ENCODE peak calls at places on chromosomes 6 and 20, in seven cellular contexts. R is Panc1, T is HL-60, M is GM12892, L is suprapubic skin, S is HepG2, F is endothelial cell of umbilical vein. B is an unnamed sample.

GRCh38 chr6:167564416-167565250 is 239.7 kb downstream of the TTLL2 start:
- DNase-seq in R (no peak), T (no peak), M (no peak), L (peak), S (no peak), F (no peak), B (peak)

GRCh38 chr6:72646604-72647485 is 25.0 kb downstream of the KCNQ5 start:
- DNase-seq in R (peak), T (no peak), M (no peak), L (no peak), S (no peak), F (no peak), B (no peak)

GRCh38 chr6:167341665-167342655 is 17.1 kb downstream of the TTLL2 start:
- DNase-seq in R (no peak), T (no peak), M (no peak), L (no peak), S (peak), F (no peak), B (no peak)

GRCh38 chr20:42191140-42191860 is 573.1 kb upstream of the CHD6 start:
- DNase-seq in R (no peak), T (no peak), M (no peak), L (no peak), S (no peak), F (no peak), B (no peak)

GRCh38 chr20:14199111-14199510 is 138.3 kb downstream of the FLRT3 start:
- DNase-seq in R (no peak), T (no peak), M (no peak), L (no peak), S (no peak), F (no peak), B (no peak)

GRCh38 chr6:107493158-107494057 is 3.5 kb downstream of the SOBP start:
- DNase-seq in R (no peak), T (no peak), M (no peak), L (no peak), S (peak), F (peak), B (no peak)

GRCh38 chr20:60332523-60332922 is 374.3 kb downstream of the CDH26 start:
- DNase-seq in R (no peak), T (no peak), M (no peak), L (no peak), S (no peak), F (no peak), B (no peak)

GRCh38 chr6:147709396-147710272 is 201.1 kb downstream of the SAMD5 start:
- DNase-seq in R (no peak), T (no peak), M (no peak), L (no peak), S (peak), F (peak), B (no peak)

GRCh38 chr6:23533954-23534725 is 591.9 kb upstream of the NRSN1 start:
- DNase-seq in R (no peak), T (no peak), M (no peak), L (no peak), S (no peak), F (no peak), B (no peak)

GRCh38 chr6:130602151-130602770 is 224.9 kb upstream of the SMLR1 start:
- DNase-seq in R (peak), T (no peak), M (no peak), L (no peak), S (no peak), F (peak), B (no peak)

GRCh38 chr6:122651604-122652003 is 41.4 kb downstream of the PKIB start:
- DNase-seq in R (no peak), T (no peak), M (no peak), L (no peak), S (no peak), F (no peak), B (no peak)

GRCh38 chr6:85676086-85676729 is 33.5 kb upstream of the SYNCRIP start:
- DNase-seq in R (no peak), T (no peak), M (no peak), L (no peak), S (no peak), F (peak), B (no peak)

GRCh38 chr6:116349216-116349615 is 21.5 kb upstream of the DSE start:
- DNase-seq in R (no peak), T (no peak), M (no peak), L (no peak), S (no peak), F (no peak), B (no peak)

GRCh38 chr6:161273356-161273751 is 507 bp downstream of the AGPAT4 start:
- DNase-seq in R (no peak), T (no peak), M (no peak), L (no peak), S (no peak), F (peak), B (peak)

GRCh38 chr20:50360218-50360672 is 149.9 kb upstream of the PTPN1 start:
- DNase-seq in R (no peak), T (no peak), M (no peak), L (no peak), S (no peak), F (no peak), B (peak)

GRCh38 chr6:155882527-155883333 is 427.1 kb upstream of the NOX3 start:
- DNase-seq in R (no peak), T (no peak), M (no peak), L (no peak), S (no peak), F (peak), B (no peak)

GRCh38 chr6:159089909-159090308 is 45.1 kb upstream of the TAGAP start:
- DNase-seq in R (no peak), T (no peak), M (no peak), L (no peak), S (no peak), F (no peak), B (no peak)

GRCh38 chr6:36268478-36269248 is 1.2 kb upstream of the PNPLA1 start:
- DNase-seq in R (no peak), T (no peak), M (no peak), L (no peak), S (no peak), F (no peak), B (no peak)

GRCh38 chr6:13406781-13407180 is 78.4 kb upstream of the TBC1D7 start:
- DNase-seq in R (no peak), T (peak), M (no peak), L (no peak), S (peak), F (no peak), B (no peak)

GRCh38 chr6:44789061-44789460 is 401.6 kb downstream of the CDC5L start:
- DNase-seq in R (no peak), T (no peak), M (no peak), L (no peak), S (no peak), F (no peak), B (no peak)

GRCh38 chr6:130888246-130888645 is 61.0 kb downstream of the SMLR1 start:
- DNase-seq in R (no peak), T (no peak), M (no peak), L (no peak), S (no peak), F (peak), B (no peak)

GRCh38 chr6:20652276-20652675 is 118.0 kb downstream of the CDKAL1 start:
- DNase-seq in R (no peak), T (no peak), M (no peak), L (no peak), S (no peak), F (peak), B (no peak)

GRCh38 chr6:121971886-121972285 is 427.6 kb upstream of the HSF2 start:
- DNase-seq in R (no peak), T (no peak), M (no peak), L (no peak), S (no peak), F (no peak), B (no peak)

GRCh38 chr6:44373787-44374186 is 13.7 kb upstream of the CDC5L start:
- DNase-seq in R (no peak), T (no peak), M (no peak), L (no peak), S (no peak), F (peak), B (no peak)

GRCh38 chr6:41560440-41561192 is 14.4 kb downstream of the FOXP4 start:
- DNase-seq in R (no peak), T (peak), M (peak), L (no peak), S (no peak), F (peak), B (peak)

GRCh38 chr20:55488593-55488992 is 516.7 kb downstream of the CBLN4 start:
- DNase-seq in R (no peak), T (no peak), M (no peak), L (no peak), S (no peak), F (no peak), B (no peak)

GRCh38 chr20:50399003-50399916 is 110.9 kb upstream of the PTPN1 start:
- DNase-seq in R (no peak), T (no peak), M (no peak), L (no peak), S (peak), F (no peak), B (peak)

DNA sequence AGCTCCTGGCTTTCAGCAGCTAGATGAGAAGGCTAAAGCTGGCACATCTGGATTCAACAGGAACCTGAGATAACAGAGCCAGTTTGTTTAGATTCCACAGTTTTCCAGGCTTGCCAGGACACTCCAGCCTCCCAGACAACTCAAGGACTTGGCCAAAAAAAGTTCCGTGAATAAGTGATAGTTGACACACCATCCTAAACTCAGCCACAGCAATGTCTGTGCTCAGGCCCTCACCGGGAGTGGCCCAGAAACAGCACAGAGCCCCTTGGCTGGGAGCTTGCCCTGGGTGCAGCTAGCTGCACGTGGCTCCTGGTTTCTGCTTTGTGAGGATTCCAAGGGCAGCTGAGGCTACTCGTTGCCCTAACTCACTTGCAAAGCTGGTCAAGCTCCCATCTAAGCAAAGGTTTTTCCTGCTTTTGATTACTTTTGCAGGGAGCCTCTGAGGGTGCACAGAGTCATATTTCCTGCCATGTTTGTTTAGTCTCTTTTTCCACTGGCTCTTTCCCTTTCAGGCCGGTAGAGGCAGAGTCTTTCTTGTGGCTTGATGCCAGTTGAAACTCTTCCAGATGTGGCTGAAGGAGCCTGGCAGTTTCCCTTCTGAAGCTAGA is 118.3 kb upstream of the ECI2 start:
- DNase-seq in R (no peak), T (no peak), M (no peak), L (no peak), S (peak), F (peak), B (no peak)
- TF ChIP-seq POLR2AphosphoS5 in R (no peak), T (no peak), M (no peak), L (no peak), S (no peak), F (peak), B (peak)

GRCh38 chr6:37316071-37316470 is 37.7 kb upstream of the RNF8 start:
- DNase-seq in R (no peak), T (no peak), M (no peak), L (no peak), S (no peak), F (no peak), B (no peak)

GRCh38 chr6:37317312-37318038 is 36.3 kb upstream of the RNF8 start:
- DNase-seq in R (no peak), T (no peak), M (no peak), L (no peak), S (no peak), F (no peak), B (no peak)

GRCh38 chr6:37314117-37314802 is 39.5 kb upstream of the RNF8 start:
- DNase-seq in R (no peak), T (no peak), M (no peak), L (no peak), S (no peak), F (no peak), B (no peak)

GRCh38 chr6:37313698-37314097 is 40.1 kb upstream of the RNF8 start:
- DNase-seq in R (no peak), T (no peak), M (no peak), L (no peak), S (no peak), F (no peak), B (no peak)

GRCh38 chr6:37314803-37315515 is 38.8 kb upstream of the RNF8 start:
- DNase-seq in R (no peak), T (peak), M (no peak), L (no peak), S (peak), F (peak), B (no peak)
- TF ChIP-seq POLR2AphosphoS5 in R (no peak), T (no peak), M (no peak), L (no peak), S (no peak), F (no peak), B (no peak)

GRCh38 chr6:31652925-31653724 is 664 bp upstream of the BAG6 start:
- DNase-seq in R (no peak), T (peak), M (peak), L (peak), S (peak), F (no peak), B (peak)

GRCh38 chr6:31655349-31656237 is at the start of gene APOM:
- DNase-seq in R (no peak), T (no peak), M (no peak), L (no peak), S (peak), F (no peak), B (no peak)

GRCh38 chr6:31657406-31658157 is 1.9 kb downstream of the APOM start:
- DNase-seq in R (no peak), T (no peak), M (no peak), L (no peak), S (no peak), F (no peak), B (no peak)

GRCh38 chr6:31654574-31655348 is 933 bp upstream of the APOM start:
- DNase-seq in R (no peak), T (no peak), M (no peak), L (no peak), S (peak), F (no peak), B (no peak)

GRCh38 chr6:31651602-31652191 is 764 bp downstream of the BAG6 start:
- DNase-seq in R (no peak), T (peak), M (no peak), L (peak), S (peak), F (peak), B (peak)
- TF ChIP-seq POLR2AphosphoS5 in R (no peak), T (no peak), M (no peak), L (peak), S (no peak), F (no peak), B (no peak)

DNA sequence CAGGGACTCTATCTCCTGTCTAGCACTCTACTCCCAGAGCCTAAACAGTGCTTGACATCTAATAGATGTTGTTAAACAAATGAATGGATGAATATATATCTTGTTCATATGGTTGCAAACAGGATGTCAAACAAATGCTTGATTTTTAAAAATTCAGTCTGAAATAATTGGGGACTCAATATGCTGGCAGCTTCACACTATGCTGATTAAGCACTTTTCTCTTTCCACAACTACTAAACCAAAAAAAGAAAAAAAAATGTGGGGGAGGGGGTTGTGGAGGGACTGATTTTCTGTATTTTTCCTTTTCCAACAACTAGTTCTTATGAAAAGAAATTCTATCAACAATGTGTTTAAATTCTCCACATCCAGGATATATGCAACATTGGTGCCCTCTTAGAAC is 42.9 kb downstream of the SF3B5 start:
- DNase-seq in R (no peak), T (no peak), M (no peak), L (no peak), S (no peak), F (no peak), B (no peak)
- TF ChIP-seq POLR2AphosphoS5 in R (no peak), T (no peak), M (no peak), L (no peak), S (no peak), F (no peak), B (no peak)

DNA sequence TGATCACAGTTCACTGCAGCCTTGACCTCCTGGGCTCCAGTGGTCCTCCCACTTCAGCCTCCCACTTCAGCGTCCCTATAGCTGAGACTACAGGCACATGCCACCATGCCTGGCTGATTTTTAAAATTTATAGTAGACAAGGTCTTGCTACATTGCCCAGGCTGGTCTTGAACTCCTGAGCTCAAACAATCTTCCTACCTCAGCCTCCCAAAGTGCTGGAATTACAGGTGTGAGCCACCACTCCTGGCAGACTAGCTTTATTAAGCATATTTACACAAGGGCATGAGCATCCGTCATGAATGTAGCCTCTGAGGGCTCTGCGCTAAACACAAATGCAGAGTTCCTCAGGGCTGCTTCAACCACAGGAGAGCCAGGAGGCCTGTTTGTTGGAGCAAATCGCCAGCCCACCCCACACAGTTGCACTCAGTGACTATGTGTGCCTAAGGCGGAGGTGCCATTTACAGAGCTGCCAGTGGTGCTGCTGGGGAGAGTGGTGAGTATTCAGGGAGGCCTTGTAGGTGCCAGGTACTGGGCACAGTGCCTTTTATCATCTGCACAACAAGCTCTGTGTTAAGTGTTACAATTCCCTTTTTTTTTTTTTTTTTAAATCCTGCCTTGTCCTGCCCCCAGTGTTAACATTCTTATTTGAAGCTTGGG is 78.2 kb downstream of the PSMG4 start:
- DNase-seq in R (no peak), T (no peak), M (no peak), L (no peak), S (no peak), F (no peak), B (no peak)
- TF ChIP-seq POLR2AphosphoS5 in R (no peak), T (no peak), M (no peak), L (no peak), S (no peak), F (no peak), B (no peak)

B was measured in sigmoid colon.